ENCODE peak calls at places on chromosomes 2 and 18, in five cellular contexts. I is GM23248, M is uterus, D is mammary epithelial cell, U is endodermal cell. X is an unnamed sample.

GRCh38 chr2:71238089-71238488 is 11.2 kb upstream of the PAIP2B start:
- DNase-seq in I (no peak), M (no peak), D (no peak), U (no peak), X (no peak)

GRCh38 chr18:377088-377487 is 109.2 kb upstream of the THOC1 start:
- DNase-seq in I (no peak), M (no peak), D (no peak), U (peak), X (no peak)

GRCh38 chr18:79791141-79791972 is 6.4 kb upstream of the KCNG2 start:
- DNase-seq in I (peak), M (no peak), D (peak), U (no peak), X (peak)

GRCh38 chr2:43361286-43361685 is 134.9 kb upstream of the ZFP36L2 start:
- DNase-seq in I (peak), M (no peak), D (no peak), U (no peak), X (no peak)

GRCh38 chr18:59665057-59666007 is 31.9 kb downstream of the CCBE1 start:
- DNase-seq in I (peak), M (no peak), D (no peak), U (no peak), X (no peak)

GRCh38 chr2:220499281-220499680 is 871.9 kb downstream of the SLC4A3 start:
- DNase-seq in I (peak), M (no peak), D (peak), U (peak), X (peak)

GRCh38 chr2:108280466-108280865 is 8.2 kb upstream of the SULT1C2 start:
- DNase-seq in I (no peak), M (no peak), D (no peak), U (no peak), X (no peak)

GRCh38 chr18:37393221-37393828 is 172.3 kb downstream of the CELF4 start:
- DNase-seq in I (no peak), M (no peak), D (no peak), U (peak), X (no peak)

GRCh38 chr2:31920968-31921367 is 89.8 kb downstream of the MEMO1 start:
- DNase-seq in I (no peak), M (no peak), D (no peak), U (no peak), X (no peak)

GRCh38 chr2:108988796-108989713 is at the start of gene EDAR:
- DNase-seq in I (peak), M (no peak), D (peak), U (peak), X (peak)

GRCh38 chr2:172540421-172540820 is 15.5 kb upstream of the PDK1 start:
- DNase-seq in I (peak), M (no peak), D (no peak), U (no peak), X (no peak)

GRCh38 chr2:109447811-109448210 is 166.0 kb downstream of the SEPTIN10 start:
- DNase-seq in I (no peak), M (no peak), D (no peak), U (peak), X (no peak)

GRCh38 chr2:150081775-150082517 is 405.5 kb downstream of the RND3 start:
- DNase-seq in I (no peak), M (no peak), D (no peak), U (no peak), X (peak)

GRCh38 chr2:513981-514706 is 163.1 kb downstream of the TMEM18 start:
- DNase-seq in I (no peak), M (no peak), D (no peak), U (peak), X (no peak)
- H3K4me3 ChIP-seq in I (no peak), M (no peak), D (no peak), U (peak), X (no peak)

GRCh38 chr18:27227721-27228120 is 42.6 kb upstream of the CHST9 start:
- DNase-seq in I (no peak), M (no peak), D (no peak), U (no peak), X (no peak)
- H3K4me3 ChIP-seq in I (no peak), M (no peak), D (no peak), U (no peak), X (no peak)

DNA sequence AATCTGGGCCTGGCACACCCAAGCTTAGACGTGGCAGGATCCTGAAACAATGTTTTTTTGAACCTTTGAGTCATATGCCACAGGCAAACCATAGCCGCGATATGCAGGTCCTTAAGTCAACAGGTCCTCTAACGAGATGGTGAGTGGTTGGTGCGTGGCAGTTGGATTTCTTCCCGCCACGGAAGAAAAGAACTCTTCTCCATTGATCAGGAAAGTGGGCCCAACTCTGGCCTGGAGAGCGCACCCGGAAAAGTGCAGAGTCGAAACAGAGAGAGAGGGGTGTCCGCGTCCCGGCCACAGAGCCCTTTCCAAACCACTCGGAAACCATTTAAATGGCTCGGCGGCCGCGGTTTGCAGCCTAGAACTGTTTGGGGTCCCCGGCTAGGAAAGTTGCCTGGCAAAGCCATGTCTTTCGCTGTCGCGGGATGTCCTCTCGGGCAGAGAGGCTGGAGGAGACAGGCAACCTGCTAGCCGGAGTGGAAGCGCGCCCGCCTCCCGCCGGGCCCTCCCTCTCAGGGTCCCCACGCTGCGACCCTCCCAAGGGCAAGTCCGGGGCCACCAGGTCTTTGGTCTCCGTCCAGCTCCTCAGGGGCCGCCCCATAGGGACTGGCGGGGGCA is 777 bp downstream of the GALNT3 start:
- DNase-seq in I (peak), M (no peak), D (peak), U (peak), X (peak)
- H3K4me3 ChIP-seq in I (peak), M (peak), D (peak), U (peak), X (peak)

DNA sequence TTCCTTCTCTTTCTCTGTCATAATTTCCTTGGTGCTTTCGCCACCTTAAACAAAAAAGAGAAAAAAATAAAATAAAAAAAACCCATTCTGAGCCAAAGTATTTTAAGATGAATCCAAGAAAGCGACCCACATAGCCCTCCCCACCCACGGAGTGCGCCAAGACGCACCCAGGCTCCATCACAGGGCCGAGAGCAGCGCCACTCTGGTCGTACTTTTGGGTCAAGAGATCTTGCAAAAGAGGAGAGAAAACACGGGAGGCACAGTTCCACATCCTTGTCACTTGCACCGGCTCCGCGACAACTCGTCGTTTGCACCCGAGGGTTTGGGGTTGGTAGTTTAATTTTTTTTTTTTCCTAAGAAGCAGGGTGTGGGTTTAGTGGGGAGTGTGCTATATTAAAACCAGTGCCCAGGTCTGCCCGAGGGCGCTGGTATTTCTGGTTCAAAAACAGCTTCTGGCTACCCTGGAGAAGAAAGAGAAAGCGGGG is 1.7 kb upstream of the SP9 start:
- DNase-seq in I (no peak), M (no peak), D (no peak), U (no peak), X (no peak)
- H3K4me3 ChIP-seq in I (no peak), M (no peak), D (no peak), U (peak), X (no peak)

GRCh38 chr2:23241611-23242245 is 143.3 kb upstream of the KLHL29 start:
- DNase-seq in I (no peak), M (no peak), D (no peak), U (no peak), X (no peak)

GRCh38 chr2:23239374-23239773 is 145.6 kb upstream of the KLHL29 start:
- DNase-seq in I (no peak), M (no peak), D (no peak), U (no peak), X (no peak)

GRCh38 chr2:23243258-23243657 is 141.7 kb upstream of the KLHL29 start:
- DNase-seq in I (no peak), M (no peak), D (no peak), U (no peak), X (no peak)

GRCh38 chr2:23238011-23238657 is 146.8 kb upstream of the KLHL29 start:
- DNase-seq in I (no peak), M (no peak), D (no peak), U (no peak), X (no peak)

GRCh38 chr2:23241106-23241505 is 143.9 kb upstream of the KLHL29 start:
- DNase-seq in I (no peak), M (no peak), D (no peak), U (no peak), X (no peak)
- H3K4me3 ChIP-seq in I (no peak), M (no peak), D (no peak), U (no peak), X (no peak)

GRCh38 chr2:2810504-2810903 is 479.4 kb upstream of the MYT1L start:
- DNase-seq in I (no peak), M (no peak), D (no peak), U (peak), X (no peak)
- H3K4me3 ChIP-seq in I (no peak), M (no peak), D (no peak), U (no peak), X (no peak)